ENCODE peak calls at places on chromosomes 7 and 10, in eight cellular contexts. X is B cell, J is OCI-LY7, G is AG09309, L is H1, B is DND-41, Z is Calu3, U is BJ. I is an unnamed sample.
A peak's percentile ranks its signal among the peaks of the same experiment; 100 is the strongest.

GRCh38 chr10:8055420-8056349 is 1.2 kb downstream of the GATA3 start:
- DNase-seq in X (peak; percentile 66), J (no peak), G (no peak), L (peak; percentile 74), B (peak; percentile 58), Z (no peak), U (no peak), I (no peak)

GRCh38 chr7:126398285-126398684 is 854.5 kb downstream of the GRM8 start:
- DNase-seq in X (no peak), J (no peak), G (no peak), L (no peak), B (no peak), Z (no peak), U (no peak), I (no peak)

GRCh38 chr7:139058963-139059362 is 23.1 kb upstream of the ZC3HAV1L start:
- DNase-seq in X (no peak), J (no peak), G (no peak), L (no peak), B (no peak), Z (no peak), U (no peak), I (no peak)

GRCh38 chr7:35702541-35702940 is 7.6 kb upstream of the HERPUD2 start:
- DNase-seq in X (no peak), J (no peak), G (no peak), L (no peak), B (no peak), Z (no peak), U (no peak), I (no peak)

GRCh38 chr7:98128346-98128745 is 21.7 kb downstream of the LMTK2 start:
- DNase-seq in X (no peak), J (no peak), G (no peak), L (no peak), B (no peak), Z (no peak), U (no peak), I (no peak)

GRCh38 chr7:80847027-80847426 is 71.8 kb downstream of the SEMA3C start:
- DNase-seq in X (no peak), J (no peak), G (no peak), L (no peak), B (no peak), Z (no peak), U (no peak), I (no peak)

GRCh38 chr10:121106607-121107006 is 255.4 kb downstream of the WDR11 start:
- DNase-seq in X (no peak), J (no peak), G (no peak), L (no peak), B (no peak), Z (no peak), U (no peak), I (no peak)

GRCh38 chr10:70267161-70267933 is 16.5 kb downstream of the NPFFR1 start:
- DNase-seq in X (no peak), J (peak; percentile 41), G (peak; percentile 89), L (peak; percentile 89), B (no peak), Z (peak; percentile 56), U (peak; percentile 97), I (no peak)

GRCh38 chr7:150446288-150446938 is 4.0 kb upstream of the GIMAP8 start:
- DNase-seq in X (no peak), J (no peak), G (no peak), L (no peak), B (peak; percentile 71), Z (no peak), U (no peak), I (no peak)

GRCh38 chr10:36172054-36172531 is 530.0 kb upstream of the FZD8 start:
- DNase-seq in X (no peak), J (no peak), G (peak; percentile 69), L (no peak), B (no peak), Z (no peak), U (peak; percentile 57), I (no peak)

GRCh38 chr7:141014523-141015395 is at the start of gene MRPS33:
- DNase-seq in X (peak; percentile 86), J (peak; percentile 97), G (peak; percentile 86), L (peak; percentile 95), B (peak; percentile 92), Z (peak; percentile 93), U (peak; percentile 62), I (peak; percentile 95)
- TF ChIP-seq CTCF in X (peak; percentile 69), J (peak; percentile 85), G (peak; percentile 75), L (peak; percentile 83), B (peak; percentile 77), Z (no peak), U (peak; percentile 58), I (peak; percentile 75)

GRCh38 chr10:119178371-119179119 is at the start of gene PRDX3:
- DNase-seq in X (peak; percentile 92), J (peak; percentile 92), G (no peak), L (peak; percentile 96), B (peak; percentile 95), Z (peak; percentile 94), U (peak; percentile 46), I (peak; percentile 93)
- TF ChIP-seq CTCF in X (peak; percentile 29), J (peak; percentile 24), G (peak; percentile 17), L (no peak), B (no peak), Z (no peak), U (peak; percentile 29), I (no peak)

GRCh38 chr10:102941401-102941800 is 23.3 kb downstream of the CNNM2 start:
- DNase-seq in X (no peak), J (no peak), G (no peak), L (no peak), B (no peak), Z (no peak), U (no peak), I (no peak)
- TF ChIP-seq CTCF in X (no peak), J (no peak), G (no peak), L (no peak), B (no peak), Z (no peak), U (no peak), I (no peak)

DNA sequence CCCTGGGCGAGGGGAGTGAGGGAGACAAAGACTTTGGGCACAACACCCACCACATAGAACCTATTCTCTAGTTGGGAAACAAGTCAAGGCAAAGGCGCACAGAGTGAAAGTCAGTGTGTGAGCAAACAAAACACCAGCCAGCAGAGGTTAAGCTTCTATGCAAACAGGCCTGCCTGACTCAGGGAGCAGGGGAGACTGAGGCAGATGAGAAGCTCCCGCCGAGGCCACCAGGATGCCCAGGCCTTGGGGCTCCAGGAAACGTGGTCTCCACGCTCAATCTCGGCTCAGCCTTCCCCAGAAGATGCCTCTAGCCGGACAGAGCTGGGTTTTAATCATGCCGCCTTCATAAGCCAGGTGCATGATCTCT is 74.1 kb upstream of the KCNMA1 start:
- DNase-seq in X (no peak), J (no peak), G (no peak), L (no peak), B (no peak), Z (no peak), U (no peak), I (no peak)
- TF ChIP-seq CTCF in X (peak; percentile 67), J (peak; percentile 21), G (no peak), L (no peak), B (no peak), Z (no peak), U (no peak), I (no peak)

GRCh38 chr10:43042503-43043341 is 34.1 kb upstream of the RET start:
- DNase-seq in X (peak; percentile 16), J (no peak), G (no peak), L (peak; percentile 56), B (no peak), Z (no peak), U (no peak), I (no peak)
- TF ChIP-seq CTCF in X (no peak), J (peak; percentile 12), G (no peak), L (peak; percentile 70), B (no peak), Z (no peak), U (no peak), I (no peak)